ENCODE peak calls at places on chromosomes 6 and 20, in nine cellular contexts. One of them, this sample, is unnamed.

GRCh38 chr6:95120984-95121383 is 456.4 kb upstream of the MANEA start:
- DNase-seq in omental fat pad: no peak
- DNase-seq in body of pancreas: no peak
- DNase-seq in glutamatergic neuron: no peak
- DNase-seq in endodermal cell: no peak
- DNase-seq in endothelial cell of umbilical vein: no peak
- DNase-seq in D721Med: no peak
- DNase-seq in colonic mucosa: no peak
- DNase-seq in upper lobe of left lung: no peak
- DNase-seq in this sample: no peak

GRCh38 chr6:133906050-133906449 is 17.1 kb downstream of the TCF21 start:
- DNase-seq in upper lobe of left lung: no peak
- DNase-seq in D721Med: no peak
- DNase-seq in glutamatergic neuron: no peak
- DNase-seq in endothelial cell of umbilical vein: no peak
- DNase-seq in omental fat pad: no peak
- DNase-seq in colonic mucosa: no peak
- DNase-seq in endodermal cell: no peak
- DNase-seq in body of pancreas: no peak
- DNase-seq in this sample: no peak

GRCh38 chr6:113047148-113047547 is 700.0 kb downstream of the RFPL4B start:
- DNase-seq in glutamatergic neuron: no peak
- DNase-seq in upper lobe of left lung: no peak
- DNase-seq in D721Med: no peak
- DNase-seq in omental fat pad: no peak
- DNase-seq in endodermal cell: no peak
- DNase-seq in endothelial cell of umbilical vein: no peak
- DNase-seq in body of pancreas: no peak
- DNase-seq in colonic mucosa: no peak
- DNase-seq in this sample: no peak

GRCh38 chr6:147677647-147678046 is 169.2 kb downstream of the SAMD5 start:
- DNase-seq in endothelial cell of umbilical vein: no peak
- DNase-seq in D721Med: no peak
- DNase-seq in upper lobe of left lung: no peak
- DNase-seq in omental fat pad: no peak
- DNase-seq in body of pancreas: no peak
- DNase-seq in colonic mucosa: no peak
- DNase-seq in endodermal cell: no peak
- DNase-seq in glutamatergic neuron: no peak
- DNase-seq in this sample: no peak

GRCh38 chr6:88483424-88483823 is 317.3 kb upstream of the CNR1 start:
- DNase-seq in glutamatergic neuron: no peak
- DNase-seq in colonic mucosa: no peak
- DNase-seq in endothelial cell of umbilical vein: no peak
- DNase-seq in upper lobe of left lung: no peak
- DNase-seq in endodermal cell: no peak
- DNase-seq in body of pancreas: no peak
- DNase-seq in omental fat pad: no peak
- DNase-seq in D721Med: no peak
- DNase-seq in this sample: no peak

GRCh38 chr6:167996424-167997199 is 859 bp upstream of the KIF25 start:
- DNase-seq in D721Med: no peak
- DNase-seq in endodermal cell: peak
- DNase-seq in colonic mucosa: no peak
- DNase-seq in endothelial cell of umbilical vein: no peak
- DNase-seq in body of pancreas: no peak
- DNase-seq in omental fat pad: no peak
- DNase-seq in upper lobe of left lung: no peak
- DNase-seq in glutamatergic neuron: no peak
- DNase-seq in this sample: no peak

GRCh38 chr6:127790571-127790970 is 110.3 kb downstream of the THEMIS start:
- DNase-seq in body of pancreas: no peak
- DNase-seq in D721Med: no peak
- DNase-seq in endothelial cell of umbilical vein: no peak
- DNase-seq in omental fat pad: no peak
- DNase-seq in endodermal cell: no peak
- DNase-seq in colonic mucosa: no peak
- DNase-seq in glutamatergic neuron: no peak
- DNase-seq in upper lobe of left lung: no peak
- DNase-seq in this sample: no peak

GRCh38 chr6:71486466-71486865 is 197.9 kb downstream of the OGFRL1 start:
- DNase-seq in D721Med: no peak
- DNase-seq in omental fat pad: no peak
- DNase-seq in colonic mucosa: no peak
- DNase-seq in upper lobe of left lung: no peak
- DNase-seq in body of pancreas: no peak
- DNase-seq in glutamatergic neuron: no peak
- DNase-seq in endothelial cell of umbilical vein: no peak
- DNase-seq in endodermal cell: no peak
- DNase-seq in this sample: no peak

GRCh38 chr6:127566671-127567070 is 10.3 kb upstream of the C6orf58 start:
- DNase-seq in omental fat pad: no peak
- DNase-seq in endodermal cell: no peak
- DNase-seq in upper lobe of left lung: no peak
- DNase-seq in body of pancreas: no peak
- DNase-seq in endothelial cell of umbilical vein: no peak
- DNase-seq in D721Med: no peak
- DNase-seq in glutamatergic neuron: no peak
- DNase-seq in colonic mucosa: no peak
- DNase-seq in this sample: no peak

GRCh38 chr6:39666706-39667489 is 58.3 kb downstream of the KIF6 start:
- DNase-seq in endodermal cell: peak
- DNase-seq in D721Med: no peak
- DNase-seq in body of pancreas: no peak
- DNase-seq in omental fat pad: no peak
- DNase-seq in glutamatergic neuron: no peak
- DNase-seq in colonic mucosa: no peak
- DNase-seq in endothelial cell of umbilical vein: no peak
- DNase-seq in upper lobe of left lung: no peak
- DNase-seq in this sample: no peak

GRCh38 chr6:155228549-155229166 is 35.2 kb upstream of the CLDN20 start:
- DNase-seq in colonic mucosa: no peak
- DNase-seq in endothelial cell of umbilical vein: no peak
- DNase-seq in body of pancreas: no peak
- DNase-seq in glutamatergic neuron: no peak
- DNase-seq in omental fat pad: no peak
- DNase-seq in upper lobe of left lung: no peak
- DNase-seq in endodermal cell: no peak
- DNase-seq in D721Med: no peak
- DNase-seq in this sample: no peak

DNA sequence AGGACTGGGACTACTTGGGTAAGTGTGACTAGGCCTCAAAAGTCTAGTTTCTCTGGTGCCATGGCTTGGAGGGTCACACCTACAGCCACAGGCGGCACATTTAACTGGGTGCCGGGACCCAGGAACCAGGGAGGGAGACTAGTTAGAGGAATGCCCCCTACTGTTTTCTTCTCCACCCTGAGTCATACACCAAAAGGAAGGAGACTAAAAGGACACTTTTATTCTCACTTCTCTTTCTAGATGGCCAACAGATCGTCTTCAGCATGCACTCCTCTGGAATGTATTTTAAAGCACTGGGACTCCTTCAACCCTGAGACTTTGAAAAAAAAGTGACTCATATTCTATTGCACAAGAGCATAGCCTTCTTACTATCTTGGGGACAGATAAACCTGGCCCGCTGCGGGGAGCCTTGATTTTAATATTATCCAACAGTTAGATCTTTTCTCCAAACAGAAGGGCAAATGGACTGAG is 33.4 kb downstream of the PLN start:
- DNase-seq in omental fat pad: no peak
- DNase-seq in endothelial cell of umbilical vein: no peak
- DNase-seq in endodermal cell: no peak
- DNase-seq in upper lobe of left lung: no peak
- DNase-seq in body of pancreas: no peak
- DNase-seq in colonic mucosa: no peak
- DNase-seq in glutamatergic neuron: no peak
- DNase-seq in D721Med: no peak
- DNase-seq in this sample: no peak
- TF ChIP-seq CTCF in omental fat pad: no peak
- TF ChIP-seq CTCF in endothelial cell of umbilical vein: no peak
- TF ChIP-seq CTCF in endodermal cell: no peak
- TF ChIP-seq CTCF in upper lobe of left lung: no peak
- TF ChIP-seq CTCF in body of pancreas: no peak
- TF ChIP-seq CTCF in colonic mucosa: no peak
- TF ChIP-seq CTCF in glutamatergic neuron: no peak
- TF ChIP-seq CTCF in D721Med: no peak
- TF ChIP-seq CTCF in this sample: no peak

GRCh38 chr20:16664031-16664430 is 65.8 kb upstream of the SNRPB2 start:
- DNase-seq in omental fat pad: no peak
- DNase-seq in endothelial cell of umbilical vein: no peak
- DNase-seq in body of pancreas: no peak
- DNase-seq in colonic mucosa: no peak
- DNase-seq in upper lobe of left lung: no peak
- DNase-seq in endodermal cell: no peak
- DNase-seq in glutamatergic neuron: peak
- DNase-seq in D721Med: peak
- DNase-seq in this sample: no peak

GRCh38 chr20:16662462-16662861 is 67.4 kb upstream of the SNRPB2 start:
- DNase-seq in endothelial cell of umbilical vein: no peak
- DNase-seq in upper lobe of left lung: no peak
- DNase-seq in D721Med: no peak
- DNase-seq in colonic mucosa: no peak
- DNase-seq in body of pancreas: no peak
- DNase-seq in glutamatergic neuron: no peak
- DNase-seq in omental fat pad: no peak
- DNase-seq in endodermal cell: no peak
- DNase-seq in this sample: no peak

GRCh38 chr20:16671753-16672152 is 58.1 kb upstream of the SNRPB2 start:
- DNase-seq in body of pancreas: no peak
- DNase-seq in endodermal cell: no peak
- DNase-seq in glutamatergic neuron: no peak
- DNase-seq in omental fat pad: no peak
- DNase-seq in upper lobe of left lung: no peak
- DNase-seq in endothelial cell of umbilical vein: no peak
- DNase-seq in D721Med: no peak
- DNase-seq in colonic mucosa: no peak
- DNase-seq in this sample: no peak

GRCh38 chr20:16661738-16662137 is 68.1 kb upstream of the SNRPB2 start:
- DNase-seq in D721Med: no peak
- DNase-seq in upper lobe of left lung: no peak
- DNase-seq in endothelial cell of umbilical vein: no peak
- DNase-seq in body of pancreas: no peak
- DNase-seq in endodermal cell: no peak
- DNase-seq in colonic mucosa: no peak
- DNase-seq in omental fat pad: no peak
- DNase-seq in glutamatergic neuron: no peak
- DNase-seq in this sample: no peak

GRCh38 chr20:16666272-16666671 is 63.6 kb upstream of the SNRPB2 start:
- DNase-seq in endothelial cell of umbilical vein: no peak
- DNase-seq in D721Med: no peak
- DNase-seq in upper lobe of left lung: no peak
- DNase-seq in body of pancreas: no peak
- DNase-seq in omental fat pad: no peak
- DNase-seq in endodermal cell: no peak
- DNase-seq in glutamatergic neuron: no peak
- DNase-seq in colonic mucosa: no peak
- DNase-seq in this sample: no peak
- TF ChIP-seq CTCF in endothelial cell of umbilical vein: no peak
- TF ChIP-seq CTCF in D721Med: no peak
- TF ChIP-seq CTCF in upper lobe of left lung: no peak
- TF ChIP-seq CTCF in body of pancreas: no peak
- TF ChIP-seq CTCF in omental fat pad: no peak
- TF ChIP-seq CTCF in endodermal cell: peak
- TF ChIP-seq CTCF in glutamatergic neuron: peak
- TF ChIP-seq CTCF in colonic mucosa: no peak
- TF ChIP-seq CTCF in this sample: peak

GRCh38 chr6:41548098-41548840 is 2.1 kb downstream of the FOXP4 start:
- DNase-seq in omental fat pad: no peak
- DNase-seq in colonic mucosa: no peak
- DNase-seq in body of pancreas: peak
- DNase-seq in upper lobe of left lung: no peak
- DNase-seq in glutamatergic neuron: no peak
- DNase-seq in endothelial cell of umbilical vein: no peak
- DNase-seq in endodermal cell: peak
- DNase-seq in D721Med: no peak
- DNase-seq in this sample: peak
- TF ChIP-seq CTCF in omental fat pad: no peak
- TF ChIP-seq CTCF in colonic mucosa: no peak
- TF ChIP-seq CTCF in body of pancreas: no peak
- TF ChIP-seq CTCF in upper lobe of left lung: no peak
- TF ChIP-seq CTCF in glutamatergic neuron: no peak
- TF ChIP-seq CTCF in endothelial cell of umbilical vein: no peak
- TF ChIP-seq CTCF in endodermal cell: no peak
- TF ChIP-seq CTCF in D721Med: no peak
- TF ChIP-seq CTCF in this sample: no peak

GRCh38 chr6:41443616-41444525 is 102.3 kb upstream of the FOXP4 start:
- DNase-seq in upper lobe of left lung: no peak
- DNase-seq in colonic mucosa: no peak
- DNase-seq in omental fat pad: no peak
- DNase-seq in body of pancreas: no peak
- DNase-seq in D721Med: no peak
- DNase-seq in glutamatergic neuron: no peak
- DNase-seq in endothelial cell of umbilical vein: no peak
- DNase-seq in endodermal cell: no peak
- DNase-seq in this sample: peak

GRCh38 chr6:41441598-41442205 is 104.5 kb upstream of the FOXP4 start:
- DNase-seq in endothelial cell of umbilical vein: no peak
- DNase-seq in colonic mucosa: no peak
- DNase-seq in upper lobe of left lung: no peak
- DNase-seq in D721Med: no peak
- DNase-seq in omental fat pad: no peak
- DNase-seq in endodermal cell: no peak
- DNase-seq in body of pancreas: no peak
- DNase-seq in glutamatergic neuron: no peak
- DNase-seq in this sample: no peak

GRCh38 chr6:41440958-41441357 is 105.2 kb upstream of the FOXP4 start:
- DNase-seq in colonic mucosa: no peak
- DNase-seq in omental fat pad: no peak
- DNase-seq in upper lobe of left lung: no peak
- DNase-seq in D721Med: no peak
- DNase-seq in body of pancreas: no peak
- DNase-seq in endothelial cell of umbilical vein: no peak
- DNase-seq in endodermal cell: no peak
- DNase-seq in glutamatergic neuron: no peak
- DNase-seq in this sample: no peak

GRCh38 chr6:41445268-41445667 is 100.9 kb upstream of the FOXP4 start:
- DNase-seq in upper lobe of left lung: no peak
- DNase-seq in glutamatergic neuron: no peak
- DNase-seq in D721Med: no peak
- DNase-seq in endothelial cell of umbilical vein: no peak
- DNase-seq in body of pancreas: no peak
- DNase-seq in colonic mucosa: no peak
- DNase-seq in endodermal cell: peak
- DNase-seq in omental fat pad: no peak
- DNase-seq in this sample: no peak

DNA sequence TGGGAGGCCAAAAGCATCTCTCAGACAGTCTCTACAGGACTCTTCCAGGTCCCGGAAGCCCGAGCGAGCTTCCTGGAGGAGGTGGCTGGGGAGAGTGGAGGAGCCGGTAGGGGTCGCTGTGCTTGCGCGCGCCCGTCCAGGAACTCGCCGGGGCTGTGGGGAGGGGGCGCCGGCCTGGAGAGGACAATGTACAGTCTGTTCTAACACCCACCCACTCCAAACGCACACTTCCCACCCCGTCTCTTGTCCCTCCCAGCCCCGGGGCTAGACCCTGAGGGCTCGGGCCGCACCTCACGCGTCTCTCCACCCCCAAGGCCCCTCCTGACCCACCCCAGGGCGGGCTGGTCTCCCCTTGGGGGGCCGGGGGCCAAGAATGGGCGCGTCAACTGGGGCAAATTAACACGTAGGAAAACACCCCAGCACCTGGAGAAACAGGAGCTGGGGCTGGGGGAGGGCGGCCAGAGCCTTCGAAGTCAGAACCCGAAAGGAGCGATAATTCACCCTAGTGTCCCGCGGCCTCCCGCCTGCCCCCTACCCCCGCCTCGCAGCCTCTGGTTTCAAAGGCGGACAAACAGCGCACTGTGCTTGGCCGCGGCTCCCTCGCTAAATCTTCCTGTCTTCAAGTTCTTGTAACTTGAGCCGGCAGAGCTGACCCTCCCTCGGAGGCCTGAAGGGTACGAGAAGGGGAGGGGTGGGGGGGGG is 103.2 kb upstream of the FOXP4 start:
- DNase-seq in colonic mucosa: peak
- DNase-seq in body of pancreas: peak
- DNase-seq in D721Med: no peak
- DNase-seq in glutamatergic neuron: peak
- DNase-seq in omental fat pad: no peak
- DNase-seq in endothelial cell of umbilical vein: no peak
- DNase-seq in upper lobe of left lung: peak
- DNase-seq in endodermal cell: peak
- DNase-seq in this sample: peak
- TF ChIP-seq CTCF in colonic mucosa: peak
- TF ChIP-seq CTCF in body of pancreas: peak
- TF ChIP-seq CTCF in D721Med: no peak
- TF ChIP-seq CTCF in glutamatergic neuron: peak
- TF ChIP-seq CTCF in omental fat pad: no peak
- TF ChIP-seq CTCF in endothelial cell of umbilical vein: peak
- TF ChIP-seq CTCF in upper lobe of left lung: no peak
- TF ChIP-seq CTCF in endodermal cell: peak
- TF ChIP-seq CTCF in this sample: peak

This sample was measured in mesothelial cell of epicardium.